ENCODE peak calls at places on chromosomes 12 and 14, in five cellular contexts. W is breast epithelium, H is H1, P is Panc1, U is GM23338. A is an unnamed sample.
A peak's percentile ranks its signal among the peaks of the same experiment; 100 is the strongest.

GRCh38 chr14:74245292-74245691 is 6.0 kb downstream of the VSX2 start:
- DNase-seq in W (no peak), H (no peak), P (no peak), U (no peak), A (no peak)

GRCh38 chr14:93031505-93032300 is 84.0 kb downstream of the ITPK1 start:
- DNase-seq in W (no peak), H (no peak), P (no peak), U (no peak), A (no peak)

GRCh38 chr14:31127690-31128089 is 79.9 kb downstream of the HECTD1 start:
- DNase-seq in W (no peak), H (no peak), P (no peak), U (no peak), A (no peak)

GRCh38 chr14:22780105-22780679 is 13.7 kb downstream of the OXA1L start:
- DNase-seq in W (no peak), H (no peak), P (no peak), U (no peak), A (no peak)

GRCh38 chr14:69713127-69713800 is 53.7 kb upstream of the SRSF5 start:
- DNase-seq in W (peak; percentile 84), H (no peak), P (no peak), U (peak; percentile 86), A (peak; percentile 47)

GRCh38 chr12:70059373-70059772 is 183.9 kb upstream of the CNOT2 start:
- DNase-seq in W (no peak), H (no peak), P (no peak), U (no peak), A (no peak)

GRCh38 chr12:41681898-41682297 is 462.8 kb downstream of the GXYLT1 start:
- DNase-seq in W (no peak), H (no peak), P (no peak), U (peak; percentile 18), A (no peak)

GRCh38 chr12:113359133-113359938 is 949 bp downstream of the PLBD2 start:
- DNase-seq in W (no peak), H (no peak), P (no peak), U (no peak), A (peak; percentile 20)

GRCh38 chr14:64910847-64911495 is 3.3 kb upstream of the CHURC1 start:
- DNase-seq in W (no peak), H (no peak), P (no peak), U (peak; percentile 70), A (no peak)

GRCh38 chr12:98559666-98560065 is 33.8 kb upstream of the SLC25A3 start:
- DNase-seq in W (no peak), H (no peak), P (no peak), U (no peak), A (no peak)

GRCh38 chr12:108738165-108738564 is 6.8 kb upstream of the CORO1C start:
- DNase-seq in W (no peak), H (no peak), P (no peak), U (no peak), A (no peak)

GRCh38 chr12:48084066-48084465 is 21.8 kb downstream of the SENP1 start:
- DNase-seq in W (no peak), H (no peak), P (no peak), U (peak; percentile 47), A (no peak)

GRCh38 chr12:29486972-29487371 is 10.5 kb downstream of the OVCH1 start:
- DNase-seq in W (no peak), H (no peak), P (no peak), U (no peak), A (no peak)

GRCh38 chr14:35761922-35762321 is 47.2 kb downstream of the RALGAPA1 start:
- DNase-seq in W (no peak), H (no peak), P (no peak), U (no peak), A (no peak)

GRCh38 chr12:110379201-110379600 is 24.3 kb downstream of the ANAPC7 start:
- DNase-seq in W (no peak), H (no peak), P (no peak), U (no peak), A (no peak)

GRCh38 chr14:68441532-68441931 is 351.3 kb downstream of the ZFP36L1 start:
- DNase-seq in W (no peak), H (no peak), P (no peak), U (no peak), A (no peak)

GRCh38 chr14:92204792-92205191 is 83.0 kb downstream of the CPSF2 start:
- DNase-seq in W (no peak), H (no peak), P (no peak), U (no peak), A (no peak)

GRCh38 chr14:71372411-71372838 is 465.2 kb downstream of the PCNX1 start:
- DNase-seq in W (no peak), H (no peak), P (peak; percentile 60), U (no peak), A (no peak)

GRCh38 chr12:92487138-92487485 is 215.7 kb upstream of the PLEKHG7 start:
- DNase-seq in W (no peak), H (no peak), P (no peak), U (no peak), A (no peak)

GRCh38 chr12:116613256-116613655 is 54.1 kb downstream of the MAP1LC3B2 start:
- DNase-seq in W (no peak), H (no peak), P (no peak), U (no peak), A (no peak)

GRCh38 chr12:22334696-22335290 is at the start of gene ST8SIA1:
- DNase-seq in W (no peak), H (no peak), P (no peak), U (peak; percentile 77), A (peak; percentile 43)

GRCh38 chr14:50714452-50715073 is 46.5 kb upstream of the SAV1 start:
- DNase-seq in W (no peak), H (no peak), P (no peak), U (peak; percentile 61), A (no peak)

GRCh38 chr12:57694459-57695019 is 607 bp downstream of the OS9 start:
- DNase-seq in W (no peak), H (no peak), P (no peak), U (no peak), A (peak; percentile 61)

GRCh38 chr12:124532331-124532750 is 35.1 kb downstream of the NCOR2 start:
- DNase-seq in W (no peak), H (no peak), P (no peak), U (peak; percentile 45), A (no peak)

GRCh38 chr12:124513297-124513867 is 54.0 kb downstream of the NCOR2 start:
- DNase-seq in W (no peak), H (peak; percentile 56), P (no peak), U (peak; percentile 90), A (no peak)

GRCh38 chr14:61780125-61780524 is 17.9 kb downstream of the SNAPC1 start:
- DNase-seq in W (no peak), H (no peak), P (no peak), U (no peak), A (no peak)

GRCh38 chr12:49030119-49030518 is 11.5 kb upstream of the PRKAG1 start:
- DNase-seq in W (no peak), H (no peak), P (no peak), U (no peak), A (no peak)

GRCh38 chr12:54135621-54136027 is 53.2 kb downstream of the SMUG1 start:
- DNase-seq in W (no peak), H (no peak), P (no peak), U (no peak), A (no peak)

GRCh38 chr14:65976771-65977170 is 509.4 kb upstream of the CCDC196 start:
- DNase-seq in W (no peak), H (no peak), P (no peak), U (no peak), A (no peak)

GRCh38 chr12:50222275-50222783 is 55.2 kb upstream of the CERS5 start:
- DNase-seq in W (peak; percentile 54), H (no peak), P (peak; percentile 87), U (peak; percentile 80), A (peak; percentile 52)
- TF ChIP-seq POLR2AphosphoS5 in W (no peak), H (peak; percentile 70), P (peak; percentile 26), U (peak; percentile 76), A (peak; percentile 78)

GRCh38 chr14:52125885-52126284 is 57.0 kb upstream of the NID2 start:
- DNase-seq in W (no peak), H (no peak), P (no peak), U (no peak), A (no peak)

GRCh38 chr14:52117433-52117832 is 48.6 kb upstream of the NID2 start:
- DNase-seq in W (no peak), H (no peak), P (no peak), U (no peak), A (no peak)

GRCh38 chr14:52124791-52125661 is 56.2 kb upstream of the NID2 start:
- DNase-seq in W (no peak), H (peak; percentile 19), P (no peak), U (peak; percentile 55), A (no peak)

GRCh38 chr14:52119030-52119429 is 50.2 kb upstream of the NID2 start:
- DNase-seq in W (no peak), H (no peak), P (no peak), U (no peak), A (no peak)

DNA sequence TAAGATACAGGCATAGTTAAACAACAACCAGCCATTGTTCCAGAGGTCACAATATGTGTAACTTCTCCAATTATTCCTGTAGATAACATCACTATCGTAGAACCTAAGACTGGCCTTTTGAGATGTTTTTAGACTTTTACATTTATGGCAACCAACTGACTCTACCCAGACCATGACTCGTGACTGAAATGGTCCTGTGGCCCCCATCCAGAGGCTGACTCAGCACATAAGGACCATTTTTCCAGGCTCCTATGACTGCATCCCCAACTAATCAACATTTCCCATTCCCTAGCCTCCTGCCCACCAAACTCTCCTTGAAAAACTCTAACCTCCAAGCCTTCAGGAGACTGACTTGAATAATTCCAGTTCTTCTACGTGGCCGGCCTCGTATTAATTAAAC is 52.6 kb upstream of the NID2 start:
- DNase-seq in W (no peak), H (no peak), P (no peak), U (no peak), A (no peak)
- TF ChIP-seq CTCF in W (no peak), H (no peak), P (no peak), U (no peak), A (no peak)

DNA sequence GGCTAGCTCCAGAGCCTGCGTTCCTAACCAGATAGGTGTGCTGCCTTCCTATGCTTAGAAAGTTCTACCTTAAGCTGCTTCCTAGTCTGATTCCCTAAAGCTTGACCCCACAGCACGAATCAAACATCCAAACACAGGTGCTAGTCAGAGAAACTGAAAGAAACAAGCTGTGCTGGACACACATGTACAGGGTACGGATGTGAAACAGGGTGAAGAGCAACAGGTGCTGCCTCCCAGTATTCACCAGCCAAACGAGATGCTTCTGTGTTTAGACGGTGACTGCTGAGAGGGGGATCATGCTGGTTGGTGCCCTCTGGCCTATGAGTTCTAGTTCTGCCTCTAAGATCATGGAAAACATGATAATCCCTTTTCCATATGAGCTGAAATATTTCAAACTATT is 105.3 kb downstream of the GRIP1 start:
- DNase-seq in W (no peak), H (no peak), P (no peak), U (no peak), A (peak; percentile 7)
- H3K4me3 ChIP-seq in W (no peak overlapping the region), H (no peak overlapping the region), P (no peak overlapping the region), U (no peak overlapping the region), A (no peak overlapping the region)

DNA sequence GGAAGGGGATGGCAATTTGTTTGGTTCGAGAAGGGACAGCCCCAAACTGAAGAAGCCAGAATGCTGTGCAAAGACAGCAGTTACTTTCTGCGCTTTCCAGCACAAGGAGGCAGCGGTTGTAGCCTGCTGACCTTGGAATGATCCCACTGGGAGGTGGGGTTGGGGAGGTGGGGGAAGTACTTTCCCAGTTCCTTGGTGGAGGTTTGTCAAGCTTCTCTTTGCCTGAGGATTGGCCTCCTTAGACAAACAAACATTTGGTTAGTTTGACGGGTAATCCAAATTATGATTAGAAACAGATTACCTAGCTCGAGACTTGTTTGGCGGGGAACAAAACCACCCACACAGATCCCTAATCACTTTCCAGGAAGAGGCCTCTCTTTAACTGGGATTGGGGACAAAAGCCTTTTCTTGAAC is 79.1 kb upstream of the EGLN3 start:
- DNase-seq in W (no peak), H (no peak), P (no peak), U (peak; percentile 20), A (peak; percentile 21)
- TF ChIP-seq POLR2AphosphoS5 in W (no peak), H (no peak), P (no peak), U (no peak), A (no peak)

GRCh38 chr12:123264642-123265041 is 7.0 kb downstream of the CDK2AP1 start:
- DNase-seq in W (no peak), H (no peak), P (no peak), U (peak; percentile 74), A (no peak)
- TF ChIP-seq CTCF in W (no peak), H (peak; percentile 54), P (no peak), U (peak; percentile 83), A (no peak)